ENCODE peak calls at places on chromosomes 5 and 9, in ten cellular contexts. N is tibial nerve, A is trophoblast cell, R is SK-N-SH, E is mesenchymal stem cell, X is heart left ventricle, M is psoas muscle, V is colonic mucosa, J is gastrocnemius medialis, U is stomach. I is an unnamed sample. For H3K4me1, the result is how much of the 10 kb centered on the place peaks cover.

GRCh38 chr9:120985759-120986353 is 59.3 kb upstream of the TRAF1 start:
- DNase-seq in N (no peak), A (peak), R (peak), E (peak), X (peak), M (no peak), V (no peak), J (no peak), U (no peak), I (peak)

GRCh38 chr9:91751922-91752321 is 198.1 kb downstream of the ROR2 start:
- DNase-seq in N (no peak), A (no peak), R (no peak), E (peak), X (no peak), M (no peak), V (no peak), J (no peak), U (no peak), I (no peak)

GRCh38 chr9:133992780-133993634 is 883 bp upstream of the VAV2 start:
- DNase-seq in N (peak), A (peak), R (peak), E (peak), X (peak), M (peak), V (peak), J (peak), U (peak), I (peak)

GRCh38 chr5:36388288-36388687 is 86.6 kb upstream of the RANBP3L start:
- DNase-seq in N (no peak), A (no peak), R (no peak), E (no peak), X (no peak), M (no peak), V (no peak), J (no peak), U (no peak), I (no peak)

GRCh38 chr9:85451680-85452079 is 290.1 kb downstream of the AGTPBP1 start:
- DNase-seq in N (no peak), A (no peak), R (no peak), E (no peak), X (no peak), M (no peak), V (no peak), J (no peak), U (no peak), I (no peak)

GRCh38 chr5:52580921-52581320 is 206.8 kb upstream of the ITGA1 start:
- DNase-seq in N (no peak), A (no peak), R (no peak), E (no peak), X (no peak), M (no peak), V (no peak), J (no peak), U (peak), I (no peak)

GRCh38 chr5:132641241-132641723 is 16.7 kb upstream of the IL13 start:
- DNase-seq in N (no peak), A (peak), R (no peak), E (no peak), X (no peak), M (no peak), V (no peak), J (no peak), U (no peak), I (no peak)

GRCh38 chr9:83625120-83625710 is 2.3 kb downstream of the IDNK start:
- DNase-seq in N (no peak), A (peak), R (no peak), E (no peak), X (no peak), M (no peak), V (no peak), J (no peak), U (no peak), I (no peak)

GRCh38 chr5:5678909-5679308 is 256.4 kb downstream of the ICE1 start:
- DNase-seq in N (no peak), A (peak), R (no peak), E (peak), X (peak), M (peak), V (no peak), J (peak), U (no peak), I (peak)

GRCh38 chr9:70987986-70988385 is 133.4 kb downstream of the TRPM3 start:
- DNase-seq in N (no peak), A (peak), R (no peak), E (peak), X (no peak), M (no peak), V (no peak), J (no peak), U (no peak), I (no peak)

GRCh38 chr9:124242331-124243194 is 15.2 kb upstream of the NEK6 start:
- DNase-seq in N (no peak), A (peak), R (no peak), E (peak), X (peak), M (peak), V (peak), J (no peak), U (no peak), I (peak)

GRCh38 chr5:98929123-98929981 is 545 bp upstream of the CHD1 start:
- DNase-seq in N (peak), A (peak), R (peak), E (peak), X (peak), M (peak), V (peak), J (peak), U (peak), I (peak)

GRCh38 chr5:160021818-160022446 is 13.0 kb downstream of the TTC1 start:
- DNase-seq in N (no peak), A (peak), R (peak), E (peak), X (peak), M (no peak), V (peak), J (no peak), U (peak), I (peak)

GRCh38 chr5:132063090-132063911 is 2.8 kb downstream of the IL3 start:
- DNase-seq in N (peak), A (peak), R (peak), E (peak), X (peak), M (peak), V (peak), J (peak), U (peak), I (peak)

GRCh38 chr9:78218890-78219289 is 17.0 kb upstream of the CEP78 start:
- DNase-seq in N (no peak), A (no peak), R (no peak), E (no peak), X (no peak), M (no peak), V (no peak), J (no peak), U (no peak), I (no peak)

GRCh38 chr5:139961435-139962157 is 81.5 kb downstream of the NRG2 start:
- DNase-seq in N (no peak), A (no peak), R (no peak), E (peak), X (no peak), M (no peak), V (no peak), J (no peak), U (no peak), I (peak)

GRCh38 chr9:84858373-84858772 is 188.8 kb downstream of the NTRK2 start:
- DNase-seq in N (no peak), A (no peak), R (no peak), E (no peak), X (no peak), M (no peak), V (no peak), J (no peak), U (no peak), I (no peak)

GRCh38 chr5:3027866-3028635 is 276.6 kb upstream of the IRX2 start:
- DNase-seq in N (no peak), A (no peak), R (no peak), E (no peak), X (no peak), M (no peak), V (no peak), J (no peak), U (no peak), I (no peak)

GRCh38 chr9:125233678-125234077 is 7.5 kb downstream of the HSPA5 start:
- DNase-seq in N (no peak), A (peak), R (no peak), E (peak), X (no peak), M (no peak), V (no peak), J (no peak), U (no peak), I (no peak)

GRCh38 chr9:84542554-84542953 is 127.0 kb upstream of the NTRK2 start:
- DNase-seq in N (no peak), A (no peak), R (no peak), E (no peak), X (no peak), M (no peak), V (no peak), J (no peak), U (no peak), I (peak)

GRCh38 chr5:88872971-88873370 is 10.0 kb downstream of the MEF2C start:
- DNase-seq in N (no peak), A (no peak), R (no peak), E (no peak), X (no peak), M (no peak), V (no peak), J (no peak), U (no peak), I (no peak)

GRCh38 chr5:113022661-113023060 is 46.1 kb downstream of the DCP2 start:
- DNase-seq in N (no peak), A (no peak), R (no peak), E (peak), X (no peak), M (no peak), V (no peak), J (no peak), U (no peak), I (no peak)

GRCh38 chr5:96896806-96897205 is 20.5 kb downstream of the ERAP2 start:
- DNase-seq in N (no peak), A (peak), R (no peak), E (no peak), X (no peak), M (no peak), V (no peak), J (no peak), U (no peak), I (no peak)

GRCh38 chr9:27485158-27485557 is 38.9 kb upstream of the IFNK start:
- DNase-seq in N (no peak), A (no peak), R (no peak), E (no peak), X (no peak), M (no peak), V (no peak), J (no peak), U (no peak), I (no peak)

GRCh38 chr9:131608469-131609115 is 63.3 kb downstream of the PRRT1B start:
- DNase-seq in N (peak), A (peak), R (no peak), E (peak), X (peak), M (peak), V (no peak), J (peak), U (peak), I (peak)

GRCh38 chr5:95162231-95162992 is 122.5 kb downstream of the MCTP1 start:
- DNase-seq in N (no peak), A (no peak), R (no peak), E (no peak), X (no peak), M (no peak), V (no peak), J (no peak), U (no peak), I (no peak)

GRCh38 chr5:77958642-77959315 is 182.6 kb upstream of the TBCA start:
- DNase-seq in N (no peak), A (no peak), R (no peak), E (no peak), X (no peak), M (no peak), V (no peak), J (no peak), U (no peak), I (peak)

GRCh38 chr5:173778784-173779304 is 109.3 kb upstream of the CPEB4 start:
- DNase-seq in N (no peak), A (peak), R (no peak), E (peak), X (no peak), M (no peak), V (peak), J (no peak), U (peak), I (no peak)

GRCh38 chr5:124902097-124902821 is 155.8 kb upstream of the ZNF608 start:
- DNase-seq in N (no peak), A (no peak), R (no peak), E (peak), X (no peak), M (no peak), V (no peak), J (no peak), U (no peak), I (no peak)

GRCh38 chr5:155616779-155617392 is 603.3 kb downstream of the KIF4B start:
- DNase-seq in N (no peak), A (peak), R (peak), E (peak), X (no peak), M (peak), V (peak), J (no peak), U (peak), I (peak)

GRCh38 chr9:72894342-72894741 is 58.5 kb downstream of the ALDH1A1 start:
- DNase-seq in N (no peak), A (no peak), R (no peak), E (no peak), X (no peak), M (no peak), V (no peak), J (no peak), U (no peak), I (peak)

GRCh38 chr5:53984987-53985386 is 325.4 kb downstream of the ARL15 start:
- DNase-seq in N (no peak), A (no peak), R (no peak), E (no peak), X (no peak), M (no peak), V (no peak), J (no peak), U (no peak), I (no peak)

GRCh38 chr9:21357479-21358290 is 7.0 kb upstream of the IFNA6 start:
- DNase-seq in N (no peak), A (no peak), R (no peak), E (peak), X (no peak), M (no peak), V (no peak), J (no peak), U (no peak), I (no peak)

GRCh38 chr5:12659675-12660074 is 755.4 kb upstream of the CTNND2 start:
- DNase-seq in N (no peak), A (no peak), R (no peak), E (no peak), X (no peak), M (no peak), V (no peak), J (no peak), U (no peak), I (no peak)

GRCh38 chr5:4130819-4131218 is 535.2 kb downstream of the IRX1 start:
- DNase-seq in N (no peak), A (no peak), R (no peak), E (no peak), X (no peak), M (no peak), V (no peak), J (no peak), U (no peak), I (peak)

GRCh38 chr5:153617190-153617589 is 126.7 kb downstream of the GRIA1 start:
- DNase-seq in N (no peak), A (peak), R (no peak), E (peak), X (no peak), M (no peak), V (no peak), J (no peak), U (no peak), I (no peak)

GRCh38 chr9:78567693-78568092 is 270.8 kb downstream of the PSAT1 start:
- DNase-seq in N (no peak), A (no peak), R (no peak), E (no peak), X (no peak), M (no peak), V (no peak), J (no peak), U (no peak), I (no peak)

GRCh38 chr5:59766394-59766793 is 127.1 kb downstream of the PDE4D start:
- DNase-seq in N (no peak), A (no peak), R (peak), E (peak), X (peak), M (no peak), V (peak), J (no peak), U (peak), I (no peak)

GRCh38 chr9:115686069-115686468 is 467.5 kb upstream of the PAPPA start:
- DNase-seq in N (no peak), A (no peak), R (no peak), E (no peak), X (no peak), M (no peak), V (no peak), J (no peak), U (no peak), I (no peak)

GRCh38 chr9:115691097-115691496 is 462.5 kb upstream of the PAPPA start:
- DNase-seq in N (no peak), A (peak), R (no peak), E (peak), X (no peak), M (no peak), V (no peak), J (no peak), U (no peak), I (no peak)

GRCh38 chr9:115691686-115692085 is 461.9 kb upstream of the PAPPA start:
- DNase-seq in N (no peak), A (peak), R (no peak), E (peak), X (no peak), M (no peak), V (no peak), J (no peak), U (no peak), I (peak)

GRCh38 chr9:115689331-115689730 is 464.3 kb upstream of the PAPPA start:
- DNase-seq in N (no peak), A (no peak), R (no peak), E (no peak), X (no peak), M (no peak), V (no peak), J (no peak), U (no peak), I (no peak)

GRCh38 chr9:115687356-115687755 is 466.2 kb upstream of the PAPPA start:
- DNase-seq in N (no peak), A (no peak), R (no peak), E (no peak), X (no peak), M (no peak), V (no peak), J (no peak), U (no peak), I (no peak)
- H3K27ac ChIP-seq in N (no peak), A (no peak), R (peak), E (no peak), X (no peak), M (no peak), V (no peak), J (no peak), U (no peak), I (no peak)

GRCh38 chr5:134550271-134551214 is 25.1 kb downstream of the JADE2 start:
- DNase-seq in N (no peak), A (no peak), R (no peak), E (no peak), X (no peak), M (no peak), V (no peak), J (no peak), U (peak), I (no peak)
- H3K4me1 ChIP-seq in N (half or more), A (under half), R (under half), E (under half), X (half or more), M (under half), V (under half), J (under half), U (half or more), I (under half)

GRCh38 chr9:107734231-107735014 is 244.9 kb upstream of the KLF4 start:
- DNase-seq in N (no peak), A (peak), R (no peak), E (no peak), X (peak), M (peak), V (no peak), J (no peak), U (no peak), I (no peak)
- H3K4me3 ChIP-seq in N (no peak), A (no peak), R (no peak), E (no peak), X (no peak), M (peak), V (no peak), J (no peak), U (no peak), I (no peak)

GRCh38 chr5:150035139-150035893 is 34.8 kb downstream of the HMGXB3 start:
- DNase-seq in N (no peak), A (no peak), R (no peak), E (no peak), X (no peak), M (no peak), V (no peak), J (no peak), U (no peak), I (no peak)
- H3K27ac ChIP-seq in N (no peak), A (no peak), R (peak), E (peak), X (no peak), M (peak), V (no peak), J (no peak), U (no peak), I (no peak)

GRCh38 chr5:1338518-1339070 is 6.3 kb downstream of the CLPTM1L start:
- DNase-seq in N (no peak), A (no peak), R (no peak), E (no peak), X (no peak), M (no peak), V (no peak), J (no peak), U (no peak), I (no peak)
- H3K4me1 ChIP-seq in N (under half), A (under half), R (under half), E (under half), X (under half), M (under half), V (under half), J (under half), U (under half), I (under half)

GRCh38 chr5:31982661-31983060 is 191.5 kb downstream of the GOLPH3 start:
- DNase-seq in N (no peak), A (no peak), R (no peak), E (no peak), X (no peak), M (no peak), V (no peak), J (no peak), U (no peak), I (no peak)
- H3K4me3 ChIP-seq in N (no peak), A (no peak), R (no peak), E (no peak), X (no peak), M (no peak), V (no peak), J (no peak), U (no peak), I (no peak)